ENCODE peak calls at places on chromosomes 16 and 17, in seven cellular contexts. W is stomach, Y is IMR-90, J is ovary, C is A549, E is suprapubic skin, N is prostate gland. R is an unnamed sample.

GRCh38 chr16:81493755-81494433 is 49.3 kb downstream of the CMIP start:
- DNase-seq in W (peak; percentile 78), Y (peak; percentile 94), J (no peak), C (peak; percentile 83), E (peak; percentile 73), N (peak; percentile 82), R (no peak)

GRCh38 chr16:58099097-58099955 is 29.9 kb downstream of the CFAP20 start:
- DNase-seq in W (no peak), Y (no peak), J (no peak), C (no peak), E (no peak), N (no peak), R (no peak)

GRCh38 chr17:45098869-45099616 is 33.3 kb downstream of the PLCD3 start:
- DNase-seq in W (peak; percentile 91), Y (peak; percentile 66), J (peak; percentile 88), C (peak; percentile 99), E (peak; percentile 96), N (peak; percentile 88), R (peak; percentile 80)

GRCh38 chr17:70105641-70106040 is 30.6 kb downstream of the KCNJ16 start:
- DNase-seq in W (no peak), Y (no peak), J (no peak), C (no peak), E (no peak), N (no peak), R (no peak)

GRCh38 chr17:4485676-4486646 is 12.7 kb upstream of the SPNS2 start:
- DNase-seq in W (no peak), Y (no peak), J (no peak), C (no peak), E (peak; percentile 55), N (no peak), R (no peak)

GRCh38 chr17:4675791-4676190 is 28.1 kb downstream of the PELP1 start:
- DNase-seq in W (no peak), Y (no peak), J (no peak), C (no peak), E (no peak), N (no peak), R (no peak)

GRCh38 chr16:72013888-72014538 is 5.5 kb downstream of the DHODH start:
- DNase-seq in W (no peak), Y (no peak), J (peak; percentile 69), C (no peak), E (no peak), N (no peak), R (no peak)

GRCh38 chr17:79942591-79943353 is 92.9 kb downstream of the TBC1D16 start:
- DNase-seq in W (no peak), Y (peak; percentile 18), J (peak; percentile 81), C (no peak), E (peak; percentile 72), N (no peak), R (peak; percentile 12)

GRCh38 chr17:10337976-10338375 is 34.8 kb downstream of the MYH13 start:
- DNase-seq in W (no peak), Y (peak; percentile 83), J (no peak), C (no peak), E (no peak), N (no peak), R (no peak)

GRCh38 chr17:56018202-56018601 is 135.1 kb upstream of the ANKFN1 start:
- DNase-seq in W (no peak), Y (no peak), J (no peak), C (no peak), E (no peak), N (no peak), R (no peak)

GRCh38 chr16:64452446-64452845 is 669.4 kb downstream of the CDH11 start:
- DNase-seq in W (no peak), Y (no peak), J (no peak), C (no peak), E (no peak), N (no peak), R (no peak)

GRCh38 chr16:31191697-31192428 is 10.7 kb downstream of the PYCARD start:
- DNase-seq in W (no peak), Y (no peak), J (no peak), C (no peak), E (no peak), N (no peak), R (no peak)

GRCh38 chr16:491225-491919 is 36.1 kb upstream of the CAPN15 start:
- DNase-seq in W (no peak), Y (no peak), J (no peak), C (no peak), E (no peak), N (no peak), R (no peak)

GRCh38 chr16:71536752-71537499 is 10.7 kb downstream of the CHST4 start:
- DNase-seq in W (no peak), Y (no peak), J (no peak), C (no peak), E (no peak), N (no peak), R (no peak)

GRCh38 chr17:35174835-35175334 is 19.3 kb downstream of the SLC35G3 start:
- DNase-seq in W (no peak), Y (no peak), J (no peak), C (no peak), E (no peak), N (no peak), R (no peak)

GRCh38 chr16:4114257-4115208 is 1.7 kb downstream of the ADCY9 start:
- DNase-seq in W (no peak), Y (no peak), J (peak; percentile 36), C (no peak), E (no peak), N (no peak), R (no peak)
- H3K27ac ChIP-seq in W (peak overlapping the region; percentile 69), Y (no peak overlapping the region), J (peak overlapping the region; percentile 17), C (peak overlapping the region; percentile 95), E (peak overlapping the region; percentile 71), N (no peak overlapping the region), R (peak overlapping the region; percentile 91)

GRCh38 chr16:15743657-15744056 is 93.6 kb downstream of the NDE1 start:
- DNase-seq in W (no peak), Y (no peak), J (no peak), C (no peak), E (no peak), N (no peak), R (no peak)

GRCh38 chr16:15747937-15748336 is 97.9 kb downstream of the NDE1 start:
- DNase-seq in W (no peak), Y (no peak), J (no peak), C (no peak), E (no peak), N (no peak), R (no peak)

GRCh38 chr16:15748654-15749053 is 98.6 kb downstream of the NDE1 start:
- DNase-seq in W (no peak), Y (no peak), J (no peak), C (no peak), E (no peak), N (no peak), R (no peak)

GRCh38 chr16:15749371-15749770 is 99.3 kb downstream of the NDE1 start:
- DNase-seq in W (no peak), Y (peak; percentile 21), J (no peak), C (no peak), E (no peak), N (no peak), R (no peak)

DNA sequence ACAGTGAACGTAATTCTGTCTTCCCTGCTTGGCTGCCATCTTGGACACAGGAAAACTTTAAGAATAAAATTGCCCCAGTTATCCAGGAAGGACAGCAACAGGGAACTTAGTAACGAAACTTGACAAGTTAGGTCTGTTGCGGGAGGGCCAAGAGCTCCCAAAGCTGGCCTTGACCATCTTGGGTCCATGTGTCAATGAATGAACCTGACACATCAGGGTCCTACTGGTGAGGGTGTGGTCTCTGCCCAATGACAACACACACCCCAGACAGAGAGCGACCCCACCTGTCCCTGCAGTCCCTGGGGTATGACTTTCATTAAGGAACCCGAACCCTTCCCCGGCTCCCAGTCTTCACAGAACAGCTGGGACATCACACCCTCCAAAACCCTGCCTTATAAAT is 96.3 kb downstream of the NDE1 start:
- DNase-seq in W (no peak), Y (no peak), J (no peak), C (no peak), E (no peak), N (no peak), R (no peak)
- TF ChIP-seq POLR2A in W (no peak), Y (no peak), J (no peak), C (no peak), E (no peak), N (no peak), R (no peak)

DNA sequence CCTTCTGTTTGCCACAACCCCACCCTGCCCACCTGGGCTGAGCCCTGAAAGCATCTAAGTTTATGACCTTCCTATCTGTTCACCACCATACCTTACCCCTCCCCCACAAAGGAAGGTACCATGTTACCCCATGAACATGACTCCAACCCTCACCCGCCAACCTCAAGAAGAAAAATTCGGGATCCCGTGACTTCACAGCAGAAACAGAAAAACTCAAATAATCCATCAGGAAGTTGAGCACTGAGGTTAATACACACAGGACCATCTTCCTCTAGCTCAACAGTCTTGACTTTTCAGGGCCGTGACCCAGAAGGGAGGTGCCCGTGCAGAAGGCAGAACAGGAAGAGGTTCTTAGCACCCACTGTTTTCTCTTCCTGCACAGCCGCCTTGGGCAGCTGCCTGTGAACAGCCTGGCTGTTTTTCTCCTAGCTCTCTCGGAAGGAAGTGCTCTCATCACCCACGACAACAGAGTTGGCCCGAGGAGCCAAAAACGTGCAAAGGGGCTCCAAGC is 101.3 kb downstream of the XYLT1 start:
- DNase-seq in W (peak; percentile 59), Y (no peak), J (no peak), C (no peak), E (no peak), N (no peak), R (no peak)
- H3K4me3 ChIP-seq in W (no peak overlapping the region), Y (no peak overlapping the region), J (no peak overlapping the region), C (no peak overlapping the region), E (no peak overlapping the region), N (no peak overlapping the region), R (no peak overlapping the region)

GRCh38 chr17:66675991-66676371 is 158.9 kb upstream of the CACNG5 start:
- DNase-seq in W (peak; percentile 65), Y (no peak), J (no peak), C (no peak), E (no peak), N (peak; percentile 93), R (peak; percentile 90)
- H3K27ac ChIP-seq in W (peak overlapping the region; percentile 84), Y (no peak overlapping the region), J (no peak overlapping the region), C (peak overlapping the region; percentile 80), E (peak overlapping the region; percentile 91), N (peak overlapping the region; percentile 89), R (peak overlapping the region; percentile 93)

GRCh38 chr16:88535181-88535856 is 34.9 kb upstream of the ZC3H18 start:
- DNase-seq in W (no peak), Y (no peak), J (peak; percentile 52), C (no peak), E (no peak), N (no peak), R (no peak)

GRCh38 chr16:88536510-88536909 is 33.7 kb upstream of the ZC3H18 start:
- DNase-seq in W (no peak), Y (no peak), J (peak; percentile 31), C (no peak), E (no peak), N (no peak), R (no peak)

GRCh38 chr16:88536971-88537751 is 33.0 kb upstream of the ZC3H18 start:
- DNase-seq in W (no peak), Y (no peak), J (peak; percentile 44), C (peak; percentile 49), E (no peak), N (no peak), R (no peak)

GRCh38 chr16:88534731-88535141 is 35.5 kb upstream of the ZC3H18 start:
- DNase-seq in W (no peak), Y (peak; percentile 29), J (peak; percentile 69), C (peak; percentile 71), E (no peak), N (no peak), R (peak; percentile 54)

DNA sequence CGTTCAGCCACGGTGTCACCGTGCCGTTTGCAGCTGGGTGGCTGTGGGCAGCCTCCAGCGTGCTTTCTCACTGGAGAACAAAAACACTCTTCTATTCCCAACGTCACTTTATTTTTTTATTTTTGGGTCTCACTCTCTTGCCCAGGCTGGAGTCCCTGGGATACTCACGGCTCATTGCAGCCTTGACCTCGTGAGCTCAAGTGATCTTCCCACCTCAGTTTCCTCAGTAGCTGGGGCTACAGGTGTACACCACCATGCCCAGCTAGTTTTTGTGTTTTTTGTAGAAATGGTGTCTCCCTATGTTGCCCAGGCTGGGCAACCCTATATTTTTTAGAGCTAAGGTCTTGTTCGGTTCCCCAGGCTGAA is 34.4 kb upstream of the ZC3H18 start:
- DNase-seq in W (no peak), Y (no peak), J (no peak), C (no peak), E (no peak), N (no peak), R (no peak)
- TF ChIP-seq POLR2A in W (no peak), Y (no peak), J (no peak), C (no peak), E (no peak), N (no peak), R (no peak)